ENCODE peak calls at places on chromosomes 11 and 22, in nine cellular contexts. One of them, this sample, is unnamed.

GRCh38 chr11:45414082-45414481 is 127.9 kb upstream of the SYT13 start:
- DNase-seq in upper lobe of left lung: no peak
- DNase-seq in NCI-H2081: no peak
- DNase-seq in Calu3: no peak
- DNase-seq in activated T-cell treated with anti-CD3 and anti-CD28 coated beads for 1 hour: no peak
- DNase-seq in hippocampal formation: no peak
- DNase-seq in AG04450: no peak
- DNase-seq in GM12892: no peak
- DNase-seq in DMS153: peak
- DNase-seq in this sample: no peak

GRCh38 chr11:108597736-108598355 is 4.3 kb upstream of the EXPH5 start:
- DNase-seq in upper lobe of left lung: no peak
- DNase-seq in NCI-H2081: no peak
- DNase-seq in Calu3: no peak
- DNase-seq in activated T-cell treated with anti-CD3 and anti-CD28 coated beads for 1 hour: no peak
- DNase-seq in hippocampal formation: no peak
- DNase-seq in AG04450: no peak
- DNase-seq in GM12892: no peak
- DNase-seq in DMS153: no peak
- DNase-seq in this sample: no peak

GRCh38 chr11:105968021-105968697 is 53.9 kb downstream of the MSANTD4 start:
- DNase-seq in upper lobe of left lung: no peak
- DNase-seq in NCI-H2081: no peak
- DNase-seq in Calu3: no peak
- DNase-seq in activated T-cell treated with anti-CD3 and anti-CD28 coated beads for 1 hour: no peak
- DNase-seq in hippocampal formation: no peak
- DNase-seq in AG04450: no peak
- DNase-seq in GM12892: no peak
- DNase-seq in DMS153: no peak
- DNase-seq in this sample: peak

GRCh38 chr22:26804315-26804714 is 146.9 kb downstream of the MIAT start:
- DNase-seq in upper lobe of left lung: no peak
- DNase-seq in NCI-H2081: no peak
- DNase-seq in Calu3: no peak
- DNase-seq in activated T-cell treated with anti-CD3 and anti-CD28 coated beads for 1 hour: no peak
- DNase-seq in hippocampal formation: no peak
- DNase-seq in AG04450: no peak
- DNase-seq in GM12892: no peak
- DNase-seq in DMS153: no peak
- DNase-seq in this sample: no peak

GRCh38 chr11:62153617-62154016 is 29.8 kb downstream of the INCENP start:
- DNase-seq in upper lobe of left lung: no peak
- DNase-seq in NCI-H2081: no peak
- DNase-seq in Calu3: no peak
- DNase-seq in activated T-cell treated with anti-CD3 and anti-CD28 coated beads for 1 hour: no peak
- DNase-seq in hippocampal formation: no peak
- DNase-seq in AG04450: no peak
- DNase-seq in GM12892: no peak
- DNase-seq in DMS153: no peak
- DNase-seq in this sample: no peak

GRCh38 chr11:45815747-45816146 is 10.8 kb downstream of the SLC35C1 start:
- DNase-seq in upper lobe of left lung: no peak
- DNase-seq in NCI-H2081: no peak
- DNase-seq in Calu3: no peak
- DNase-seq in activated T-cell treated with anti-CD3 and anti-CD28 coated beads for 1 hour: no peak
- DNase-seq in hippocampal formation: no peak
- DNase-seq in AG04450: no peak
- DNase-seq in GM12892: no peak
- DNase-seq in DMS153: no peak
- DNase-seq in this sample: peak

GRCh38 chr22:45832180-45832579 is 144.8 kb downstream of the WNT7B start:
- DNase-seq in upper lobe of left lung: no peak
- DNase-seq in NCI-H2081: no peak
- DNase-seq in Calu3: no peak
- DNase-seq in activated T-cell treated with anti-CD3 and anti-CD28 coated beads for 1 hour: no peak
- DNase-seq in hippocampal formation: no peak
- DNase-seq in AG04450: no peak
- DNase-seq in GM12892: no peak
- DNase-seq in DMS153: no peak
- DNase-seq in this sample: no peak

GRCh38 chr11:88402192-88402715 is 64.7 kb upstream of the CTSC start:
- DNase-seq in upper lobe of left lung: no peak
- DNase-seq in NCI-H2081: no peak
- DNase-seq in Calu3: no peak
- DNase-seq in activated T-cell treated with anti-CD3 and anti-CD28 coated beads for 1 hour: no peak
- DNase-seq in hippocampal formation: no peak
- DNase-seq in AG04450: peak
- DNase-seq in GM12892: no peak
- DNase-seq in DMS153: no peak
- DNase-seq in this sample: peak